ENCODE peak calls at places on chromosomes 4 and X, in five cellular contexts. A is NCI-H510A treated with DMSO at 0.1 percent for 48 hours; M is activated naive CD4-positive, alpha-beta T cell treated with anti-CD3 and anti-CD28 coated beads for 36 hours; U is GM12891; F is stimulated activated CD8-positive, alpha-beta memory T cell treated with anti-CD3 and anti-CD28 coated beads, Interleukin-15, amount 100 ng/mL, for 1 hour. N is an unnamed sample.
A peak's percentile ranks its signal among the peaks of the same experiment; 100 is the strongest.

GRCh38 chrX:134528936-134529335 is 69.0 kb downstream of the HPRT1 start:
- DNase-seq in A (no peak), U (no peak), F (no peak), M (no peak), N (no peak)

GRCh38 chr4:16225996-16226815 is at the start of gene TAPT1:
- DNase-seq in M (peak; percentile 79), F (peak; percentile 50), U (peak; percentile 69), A (peak; percentile 40), N (peak; percentile 67)

GRCh38 chrX:70960728-70961127 is 29.8 kb upstream of the SLC7A3 start:
- DNase-seq in U (no peak), A (no peak), M (no peak), F (no peak), N (no peak)

GRCh38 chr4:90127706-90128345 is 632 bp downstream of the CCSER1 start:
- DNase-seq in U (no peak), M (no peak), F (no peak), A (no peak), N (no peak)

GRCh38 chr4:5967783-5968182 is 50.4 kb downstream of the C4orf50 start:
- DNase-seq in F (no peak), U (no peak), A (peak; percentile 36), M (no peak), N (no peak)

GRCh38 chr4:103075435-103075893 is 1.1 kb downstream of the SLC9B2 start:
- DNase-seq in U (no peak), A (peak; percentile 13), M (no peak), F (no peak), N (no peak)

GRCh38 chr4:47315346-47315745 is 148.2 kb downstream of the COMMD8 start:
- DNase-seq in M (no peak), A (no peak), U (no peak), F (no peak), N (no peak)

GRCh38 chr4:71941001-71941400 is 90.8 kb upstream of the NPFFR2 start:
- DNase-seq in A (no peak), U (no peak), M (peak; percentile 4), F (no peak), N (no peak)

GRCh38 chrX:17377047-17377692 is 2.2 kb downstream of the NHS start:
- DNase-seq in U (no peak), M (peak; percentile 64), F (no peak), A (peak; percentile 76), N (no peak)

GRCh38 chr4:86498560-86499166 is 95.5 kb upstream of the PTPN13 start:
- DNase-seq in A (peak; percentile 84), M (no peak), F (no peak), U (no peak), N (no peak)

GRCh38 chr4:37976513-37976912 is 16.3 kb downstream of the PTTG2 start:
- DNase-seq in U (no peak), A (no peak), F (no peak), M (no peak), N (no peak)

N was measured in CD14-positive monocyte.